ENCODE peak calls at places on chromosomes 5 and 9, in five cellular contexts. P is breast epithelium, N is prostate gland, S is ovary, U is thyroid gland. L is an unnamed sample.

GRCh38 chr5:125870271-125870670 is 552.9 kb upstream of the GRAMD2B start:
- DNase-seq in P (no peak), N (no peak), S (no peak), U (no peak), L (no peak)

GRCh38 chr9:123745933-123746332 is 184.0 kb downstream of the DENND1A start:
- DNase-seq in P (no peak), N (no peak), S (no peak), U (no peak), L (no peak)

GRCh38 chr9:8734760-8735159 is 935.2 kb upstream of the DMAC1 start:
- DNase-seq in P (no peak), N (no peak), S (no peak), U (no peak), L (no peak)

GRCh38 chr5:23675456-23675855 is 168.0 kb downstream of the PRDM9 start:
- DNase-seq in P (no peak), N (no peak), S (no peak), U (no peak), L (no peak)

GRCh38 chr5:104702212-104702611 is 1139.6 kb upstream of the NUDT12 start:
- DNase-seq in P (no peak), N (no peak), S (no peak), U (no peak), L (no peak)

GRCh38 chr9:3894764-3895163 is 369.0 kb upstream of the RFX3 start:
- DNase-seq in P (no peak), N (no peak), S (no peak), U (no peak), L (no peak)

GRCh38 chr9:15889555-15889954 is 336.7 kb downstream of the CCDC171 start:
- DNase-seq in P (no peak), N (no peak), S (no peak), U (no peak), L (no peak)

GRCh38 chr5:88694087-88694703 is 188.8 kb downstream of the MEF2C start:
- DNase-seq in P (no peak), N (no peak), S (no peak), U (no peak), L (no peak)

GRCh38 chr5:126812199-126812570 is 35.2 kb downstream of the LMNB1 start:
- DNase-seq in P (no peak), N (no peak), S (no peak), U (no peak), L (no peak)

GRCh38 chr9:35828716-35829083 is at the start of gene FAM221B:
- DNase-seq in P (no peak), N (no peak), S (no peak), U (peak; percentile 41), L (no peak)

GRCh38 chr5:127577458-127577857 is 60.0 kb downstream of the PRRC1 start:
- DNase-seq in P (no peak), N (no peak), S (no peak), U (no peak), L (no peak)

GRCh38 chr9:109538346-109538745 is 40.2 kb upstream of the PTPN3 start:
- DNase-seq in P (no peak), N (peak; percentile 33), S (no peak), U (no peak), L (no peak)

GRCh38 chr5:175253597-175253996 is 190.4 kb downstream of the DRD1 start:
- DNase-seq in P (no peak), N (no peak), S (no peak), U (no peak), L (no peak)

GRCh38 chr5:139481580-139482049 is 943 bp downstream of the STING1 start:
- DNase-seq in P (peak; percentile 25), N (no peak), S (no peak), U (no peak), L (peak; percentile 76)

GRCh38 chr5:95617057-95617456 is 2.8 kb upstream of the GPR150 start:
- DNase-seq in P (peak; percentile 28), N (no peak), S (no peak), U (no peak), L (no peak)

GRCh38 chr5:75384218-75384617 is 47.2 kb downstream of the HMGCR start:
- DNase-seq in P (no peak), N (no peak), S (no peak), U (no peak), L (no peak)

GRCh38 chr5:121109817-121110216 is 645.7 kb downstream of the PRR16 start:
- DNase-seq in P (no peak), N (no peak), S (no peak), U (no peak), L (no peak)

GRCh38 chr5:172789687-172790495 is 18.9 kb upstream of the DUSP1 start:
- DNase-seq in P (no peak), N (no peak), S (peak; percentile 78), U (peak; percentile 83), L (peak; percentile 65)

GRCh38 chr5:41869150-41869738 is 981 bp downstream of the OXCT1 start:
- DNase-seq in P (peak; percentile 65), N (peak; percentile 48), S (peak; percentile 80), U (peak; percentile 32), L (peak; percentile 91)

GRCh38 chr9:5112646-5113045 is 72.8 kb downstream of the INSL6 start:
- DNase-seq in P (no peak), N (no peak), S (no peak), U (no peak), L (no peak)

GRCh38 chr5:10989577-10990263 is 228.7 kb upstream of the DAP start:
- DNase-seq in P (no peak), N (no peak), S (no peak), U (peak; percentile 73), L (no peak)

GRCh38 chr9:132049900-132050299 is 29.8 kb downstream of the MED27 start:
- DNase-seq in P (no peak), N (no peak), S (no peak), U (no peak), L (no peak)

GRCh38 chr5:78989080-78989479 is 4.0 kb upstream of the ARSB start:
- DNase-seq in P (no peak), N (no peak), S (no peak), U (no peak), L (no peak)

GRCh38 chr5:78983601-78984000 is 1.5 kb downstream of the ARSB start:
- DNase-seq in P (no peak), N (no peak), S (no peak), U (no peak), L (no peak)

GRCh38 chr5:78985407-78986223 is 505 bp upstream of the ARSB start:
- DNase-seq in P (no peak), N (no peak), S (peak; percentile 26), U (peak; percentile 66), L (peak; percentile 68)

GRCh38 chr5:78984020-78984610 is 995 bp downstream of the ARSB start:
- DNase-seq in P (no peak), N (no peak), S (no peak), U (peak; percentile 6), L (no peak)

DNA sequence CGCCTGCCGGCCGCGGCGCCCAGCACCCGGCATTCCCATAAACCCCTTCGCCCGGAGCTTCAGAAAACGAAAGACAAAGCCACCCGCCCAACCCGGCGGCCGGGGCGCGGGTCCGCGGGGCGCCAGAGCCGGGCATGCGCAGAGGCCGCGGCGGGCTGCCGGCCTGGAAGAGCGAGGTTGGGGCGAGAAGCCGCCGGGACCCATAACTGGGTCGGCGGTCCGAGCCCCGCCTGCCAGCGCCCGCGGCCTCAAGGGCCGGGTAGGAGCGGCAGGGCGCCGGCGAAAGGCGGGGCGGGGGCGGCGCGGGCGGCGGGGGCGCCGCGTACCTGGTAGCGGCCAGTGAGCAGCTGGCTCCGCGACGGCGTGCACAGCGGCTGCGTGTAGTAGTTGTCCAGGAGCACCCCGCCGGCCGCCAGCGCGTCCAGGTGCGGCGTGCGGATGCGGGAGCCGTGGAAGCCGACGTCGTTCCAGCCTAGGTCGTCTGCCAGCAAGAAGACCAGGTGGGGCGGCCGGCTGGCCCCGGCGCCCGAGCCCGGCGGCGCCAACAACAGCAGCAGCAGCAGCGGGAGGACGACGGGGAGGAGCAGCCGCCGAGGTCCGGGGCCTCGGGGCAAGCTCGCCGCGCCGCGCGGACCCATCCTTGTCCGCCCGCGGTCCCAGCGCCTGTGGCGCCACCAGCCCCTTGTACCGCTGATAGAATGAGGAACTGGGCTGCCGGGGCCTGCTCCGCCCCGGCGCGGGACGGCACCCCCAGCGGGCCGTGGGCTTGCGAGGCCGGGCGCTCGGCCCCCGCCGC is at the start of gene ARSB:
- DNase-seq in P (peak; percentile 69), N (peak; percentile 83), S (peak; percentile 89), U (peak; percentile 90), L (peak; percentile 93)
- TF ChIP-seq CTCF in P (no peak), N (peak; percentile 54), S (peak; percentile 38), U (no peak), L (peak; percentile 42)

GRCh38 chr5:38845555-38846378 is at the start of gene OSMR:
- DNase-seq in P (peak; percentile 92), N (peak; percentile 93), S (peak; percentile 95), U (peak; percentile 84), L (peak; percentile 98)
- TF ChIP-seq POLR2A in P (peak; percentile 72), N (peak; percentile 53), S (peak; percentile 86), U (peak; percentile 56), L (no peak)

GRCh38 chr9:136185066-136185465 is 19.9 kb downstream of the LHX3 start:
- DNase-seq in P (no peak), N (no peak), S (no peak), U (no peak), L (no peak)

GRCh38 chr9:136186386-136186785 is 18.5 kb downstream of the LHX3 start:
- DNase-seq in P (no peak), N (no peak), S (no peak), U (no peak), L (no peak)

GRCh38 chr9:136187197-136187596 is 17.7 kb downstream of the LHX3 start:
- DNase-seq in P (no peak), N (no peak), S (no peak), U (no peak), L (no peak)

GRCh38 chr9:136187683-136188586 is 17.0 kb downstream of the LHX3 start:
- DNase-seq in P (no peak), N (no peak), S (no peak), U (no peak), L (no peak)

DNA sequence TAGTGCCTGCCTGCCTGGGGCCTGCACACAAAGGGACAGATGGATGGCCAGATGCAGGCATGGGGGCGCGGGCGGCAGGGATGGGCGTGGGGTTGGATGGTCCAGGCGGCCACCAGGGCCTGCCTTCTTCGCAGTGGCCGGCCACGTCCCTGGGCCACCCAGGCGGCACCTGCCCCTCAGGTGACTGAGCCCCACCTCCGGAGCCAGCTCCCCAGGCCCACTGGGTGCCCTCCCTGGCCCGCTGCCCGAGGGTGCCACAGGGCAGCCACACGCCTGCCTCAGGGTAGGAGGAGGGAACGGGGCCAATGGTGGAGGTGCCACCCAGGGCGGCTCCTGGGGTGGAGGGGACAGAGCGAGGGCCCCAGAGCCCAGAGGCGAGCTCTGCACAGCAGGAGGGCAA is 19.3 kb downstream of the LHX3 start:
- DNase-seq in P (no peak), N (no peak), S (no peak), U (no peak), L (no peak)
- H3K27me3 ChIP-seq in P (peaks cover 70% of the 10 kb centered on the region), N (peaks cover 5% of the 10 kb centered on the region), S (no peaks in the 10 kb centered on the region), U (no peaks in the 10 kb centered on the region), L (peaks cover 57% of the 10 kb centered on the region)

DNA sequence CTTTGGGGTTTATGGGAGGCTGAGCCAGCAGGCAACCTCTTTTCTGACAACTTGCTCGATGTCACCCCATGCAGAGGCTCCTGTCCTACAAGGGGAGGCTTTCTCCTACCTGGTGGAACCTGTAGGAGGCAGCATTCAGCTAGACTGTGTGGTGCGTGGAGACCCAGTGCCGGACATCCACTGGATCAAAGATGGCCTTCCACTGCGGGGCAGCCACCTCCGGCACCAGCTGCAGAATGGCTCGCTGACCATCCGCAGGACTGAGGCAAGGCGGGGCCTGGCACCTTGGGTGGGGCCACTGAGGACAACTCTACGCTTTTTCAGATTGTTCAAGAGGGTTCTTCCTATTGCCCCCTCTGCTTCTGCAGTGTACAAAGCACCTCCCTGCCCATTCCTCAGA is 36.1 kb upstream of the ASS1 start:
- DNase-seq in P (no peak), N (no peak), S (no peak), U (no peak), L (no peak)
- TF ChIP-seq CTCF in P (no peak), N (no peak), S (no peak), U (no peak), L (no peak)